ENCODE peak calls at places on chromosome 3, in ten cellular contexts. One of them, this sample, is unnamed.

GRCh38 chr3:170221924-170222646 is at the start of gene PRKCI:
- DNase-seq in activated gamma-delta T cell treated with anti-CD3 and anti-CD28 coated beads, Interleukin-2, amount 50 U/mL, for 16 hours: peak; percentile 72
- DNase-seq in aorta: peak; percentile 98
- DNase-seq in NCI-H510A treated with DMSO at 0.1 percent for 48 hours: peak; percentile 97
- DNase-seq in mesendoderm: peak; percentile 99
- DNase-seq in B cell: peak; percentile 78
- DNase-seq in pulmonary artery endothelial cell: peak; percentile 88
- DNase-seq in skeletal muscle cell: peak; percentile 92
- DNase-seq in activated CD8-positive, alpha-beta memory T cell treated with anti-CD3 and anti-CD28 coated beads for 24 hours: peak; percentile 91
- DNase-seq in NCI-H774: peak; percentile 98
- DNase-seq in this sample: peak; percentile 90

GRCh38 chr3:187669675-187670504 is at the start of gene SST:
- DNase-seq in NCI-H774: no peak
- DNase-seq in mesendoderm: peak; percentile 88
- DNase-seq in activated CD8-positive, alpha-beta memory T cell treated with anti-CD3 and anti-CD28 coated beads for 24 hours: no peak
- DNase-seq in NCI-H510A treated with DMSO at 0.1 percent for 48 hours: peak; percentile 37
- DNase-seq in activated gamma-delta T cell treated with anti-CD3 and anti-CD28 coated beads, Interleukin-2, amount 50 U/mL, for 16 hours: no peak
- DNase-seq in pulmonary artery endothelial cell: no peak
- DNase-seq in skeletal muscle cell: peak; percentile 4
- DNase-seq in B cell: no peak
- DNase-seq in aorta: peak; percentile 83
- DNase-seq in this sample: no peak

GRCh38 chr3:173993299-173993698 is 595.8 kb downstream of the NLGN1 start:
- DNase-seq in pulmonary artery endothelial cell: peak; percentile 41
- DNase-seq in NCI-H774: no peak
- DNase-seq in B cell: no peak
- DNase-seq in activated CD8-positive, alpha-beta memory T cell treated with anti-CD3 and anti-CD28 coated beads for 24 hours: no peak
- DNase-seq in mesendoderm: peak; percentile 77
- DNase-seq in activated gamma-delta T cell treated with anti-CD3 and anti-CD28 coated beads, Interleukin-2, amount 50 U/mL, for 16 hours: no peak
- DNase-seq in NCI-H510A treated with DMSO at 0.1 percent for 48 hours: no peak
- DNase-seq in skeletal muscle cell: peak; percentile 33
- DNase-seq in aorta: no peak
- DNase-seq in this sample: no peak

GRCh38 chr3:24829011-24829581 is 334.4 kb upstream of the THRB start:
- DNase-seq in mesendoderm: peak; percentile 49
- DNase-seq in aorta: peak; percentile 83
- DNase-seq in activated gamma-delta T cell treated with anti-CD3 and anti-CD28 coated beads, Interleukin-2, amount 50 U/mL, for 16 hours: no peak
- DNase-seq in NCI-H510A treated with DMSO at 0.1 percent for 48 hours: peak; percentile 9
- DNase-seq in B cell: no peak
- DNase-seq in activated CD8-positive, alpha-beta memory T cell treated with anti-CD3 and anti-CD28 coated beads for 24 hours: no peak
- DNase-seq in skeletal muscle cell: no peak
- DNase-seq in NCI-H774: no peak
- DNase-seq in pulmonary artery endothelial cell: no peak
- DNase-seq in this sample: no peak

GRCh38 chr3:19866751-19867347 is 67.2 kb downstream of the EFHB start:
- DNase-seq in activated CD8-positive, alpha-beta memory T cell treated with anti-CD3 and anti-CD28 coated beads for 24 hours: peak; percentile 61
- DNase-seq in NCI-H510A treated with DMSO at 0.1 percent for 48 hours: peak; percentile 55
- DNase-seq in skeletal muscle cell: peak; percentile 18
- DNase-seq in activated gamma-delta T cell treated with anti-CD3 and anti-CD28 coated beads, Interleukin-2, amount 50 U/mL, for 16 hours: no peak
- DNase-seq in aorta: no peak
- DNase-seq in mesendoderm: peak; percentile 75
- DNase-seq in pulmonary artery endothelial cell: no peak
- DNase-seq in NCI-H774: peak; percentile 45
- DNase-seq in B cell: no peak
- DNase-seq in this sample: no peak

GRCh38 chr3:86708908-86709307 is 282.0 kb downstream of the VGLL3 start:
- DNase-seq in skeletal muscle cell: no peak
- DNase-seq in B cell: no peak
- DNase-seq in NCI-H510A treated with DMSO at 0.1 percent for 48 hours: no peak
- DNase-seq in NCI-H774: no peak
- DNase-seq in activated gamma-delta T cell treated with anti-CD3 and anti-CD28 coated beads, Interleukin-2, amount 50 U/mL, for 16 hours: no peak
- DNase-seq in aorta: no peak
- DNase-seq in mesendoderm: peak; percentile 19
- DNase-seq in activated CD8-positive, alpha-beta memory T cell treated with anti-CD3 and anti-CD28 coated beads for 24 hours: no peak
- DNase-seq in pulmonary artery endothelial cell: no peak
- DNase-seq in this sample: peak; percentile 39

GRCh38 chr3:21020043-21020442 is 731.0 kb downstream of the ZNF385D start:
- DNase-seq in NCI-H774: no peak
- DNase-seq in B cell: no peak
- DNase-seq in aorta: no peak
- DNase-seq in mesendoderm: no peak
- DNase-seq in NCI-H510A treated with DMSO at 0.1 percent for 48 hours: no peak
- DNase-seq in pulmonary artery endothelial cell: no peak
- DNase-seq in skeletal muscle cell: no peak
- DNase-seq in activated gamma-delta T cell treated with anti-CD3 and anti-CD28 coated beads, Interleukin-2, amount 50 U/mL, for 16 hours: no peak
- DNase-seq in activated CD8-positive, alpha-beta memory T cell treated with anti-CD3 and anti-CD28 coated beads for 24 hours: no peak
- DNase-seq in this sample: no peak

GRCh38 chr3:190318666-190319065 is 3.6 kb downstream of the CLDN1 start:
- DNase-seq in mesendoderm: no peak
- DNase-seq in B cell: no peak
- DNase-seq in activated CD8-positive, alpha-beta memory T cell treated with anti-CD3 and anti-CD28 coated beads for 24 hours: no peak
- DNase-seq in NCI-H774: no peak
- DNase-seq in skeletal muscle cell: no peak
- DNase-seq in NCI-H510A treated with DMSO at 0.1 percent for 48 hours: peak; percentile 55
- DNase-seq in activated gamma-delta T cell treated with anti-CD3 and anti-CD28 coated beads, Interleukin-2, amount 50 U/mL, for 16 hours: no peak
- DNase-seq in aorta: no peak
- DNase-seq in pulmonary artery endothelial cell: no peak
- DNase-seq in this sample: no peak

GRCh38 chr3:124845406-124845805 is 41.8 kb downstream of the ITGB5 start:
- DNase-seq in pulmonary artery endothelial cell: peak; percentile 39
- DNase-seq in skeletal muscle cell: peak; percentile 80
- DNase-seq in NCI-H774: no peak
- DNase-seq in aorta: no peak
- DNase-seq in NCI-H510A treated with DMSO at 0.1 percent for 48 hours: no peak
- DNase-seq in mesendoderm: no peak
- DNase-seq in B cell: no peak
- DNase-seq in activated gamma-delta T cell treated with anti-CD3 and anti-CD28 coated beads, Interleukin-2, amount 50 U/mL, for 16 hours: no peak
- DNase-seq in activated CD8-positive, alpha-beta memory T cell treated with anti-CD3 and anti-CD28 coated beads for 24 hours: no peak
- DNase-seq in this sample: no peak

GRCh38 chr3:65583203-65583602 is 455.5 kb downstream of the MAGI1 start:
- DNase-seq in mesendoderm: no peak
- DNase-seq in NCI-H774: no peak
- DNase-seq in pulmonary artery endothelial cell: no peak
- DNase-seq in skeletal muscle cell: no peak
- DNase-seq in aorta: no peak
- DNase-seq in NCI-H510A treated with DMSO at 0.1 percent for 48 hours: no peak
- DNase-seq in B cell: no peak
- DNase-seq in activated CD8-positive, alpha-beta memory T cell treated with anti-CD3 and anti-CD28 coated beads for 24 hours: no peak
- DNase-seq in activated gamma-delta T cell treated with anti-CD3 and anti-CD28 coated beads, Interleukin-2, amount 50 U/mL, for 16 hours: no peak
- DNase-seq in this sample: no peak

GRCh38 chr3:143601738-143602480 is 246.4 kb downstream of the SLC9A9 start:
- DNase-seq in aorta: no peak
- DNase-seq in NCI-H510A treated with DMSO at 0.1 percent for 48 hours: no peak
- DNase-seq in activated CD8-positive, alpha-beta memory T cell treated with anti-CD3 and anti-CD28 coated beads for 24 hours: no peak
- DNase-seq in mesendoderm: no peak
- DNase-seq in pulmonary artery endothelial cell: no peak
- DNase-seq in activated gamma-delta T cell treated with anti-CD3 and anti-CD28 coated beads, Interleukin-2, amount 50 U/mL, for 16 hours: no peak
- DNase-seq in B cell: no peak
- DNase-seq in skeletal muscle cell: peak; percentile 99
- DNase-seq in NCI-H774: no peak
- DNase-seq in this sample: no peak

GRCh38 chr3:149234671-149235245 is 13.1 kb upstream of the CP start:
- DNase-seq in pulmonary artery endothelial cell: no peak
- DNase-seq in activated CD8-positive, alpha-beta memory T cell treated with anti-CD3 and anti-CD28 coated beads for 24 hours: no peak
- DNase-seq in aorta: no peak
- DNase-seq in NCI-H774: no peak
- DNase-seq in NCI-H510A treated with DMSO at 0.1 percent for 48 hours: no peak
- DNase-seq in activated gamma-delta T cell treated with anti-CD3 and anti-CD28 coated beads, Interleukin-2, amount 50 U/mL, for 16 hours: no peak
- DNase-seq in B cell: no peak
- DNase-seq in skeletal muscle cell: no peak
- DNase-seq in mesendoderm: no peak
- DNase-seq in this sample: no peak

GRCh38 chr3:33883538-33884203 is 85.2 kb downstream of the PDCD6IP start:
- DNase-seq in pulmonary artery endothelial cell: no peak
- DNase-seq in skeletal muscle cell: no peak
- DNase-seq in mesendoderm: peak; percentile 27
- DNase-seq in activated CD8-positive, alpha-beta memory T cell treated with anti-CD3 and anti-CD28 coated beads for 24 hours: peak; percentile 61
- DNase-seq in B cell: no peak
- DNase-seq in activated gamma-delta T cell treated with anti-CD3 and anti-CD28 coated beads, Interleukin-2, amount 50 U/mL, for 16 hours: no peak
- DNase-seq in NCI-H510A treated with DMSO at 0.1 percent for 48 hours: peak; percentile 35
- DNase-seq in NCI-H774: no peak
- DNase-seq in aorta: no peak
- DNase-seq in this sample: no peak

GRCh38 chr3:54225841-54226528 is 103.6 kb downstream of the CACNA2D3 start:
- DNase-seq in NCI-H510A treated with DMSO at 0.1 percent for 48 hours: peak; percentile 38
- DNase-seq in aorta: no peak
- DNase-seq in activated CD8-positive, alpha-beta memory T cell treated with anti-CD3 and anti-CD28 coated beads for 24 hours: no peak
- DNase-seq in NCI-H774: no peak
- DNase-seq in pulmonary artery endothelial cell: no peak
- DNase-seq in B cell: no peak
- DNase-seq in skeletal muscle cell: no peak
- DNase-seq in activated gamma-delta T cell treated with anti-CD3 and anti-CD28 coated beads, Interleukin-2, amount 50 U/mL, for 16 hours: no peak
- DNase-seq in mesendoderm: peak; percentile 22
- DNase-seq in this sample: peak; percentile 18

GRCh38 chr3:105066106-105066839 is 300.4 kb upstream of the ALCAM start:
- DNase-seq in skeletal muscle cell: peak; percentile 2
- DNase-seq in activated gamma-delta T cell treated with anti-CD3 and anti-CD28 coated beads, Interleukin-2, amount 50 U/mL, for 16 hours: no peak
- DNase-seq in NCI-H510A treated with DMSO at 0.1 percent for 48 hours: no peak
- DNase-seq in pulmonary artery endothelial cell: no peak
- DNase-seq in mesendoderm: no peak
- DNase-seq in aorta: no peak
- DNase-seq in B cell: no peak
- DNase-seq in activated CD8-positive, alpha-beta memory T cell treated with anti-CD3 and anti-CD28 coated beads for 24 hours: no peak
- DNase-seq in NCI-H774: no peak
- DNase-seq in this sample: no peak

GRCh38 chr3:39804951-39805350 is 4.5 kb upstream of the MYRIP start:
- DNase-seq in NCI-H510A treated with DMSO at 0.1 percent for 48 hours: no peak
- DNase-seq in B cell: no peak
- DNase-seq in activated gamma-delta T cell treated with anti-CD3 and anti-CD28 coated beads, Interleukin-2, amount 50 U/mL, for 16 hours: no peak
- DNase-seq in mesendoderm: no peak
- DNase-seq in skeletal muscle cell: peak; percentile 14
- DNase-seq in activated CD8-positive, alpha-beta memory T cell treated with anti-CD3 and anti-CD28 coated beads for 24 hours: no peak
- DNase-seq in pulmonary artery endothelial cell: no peak
- DNase-seq in aorta: no peak
- DNase-seq in NCI-H774: no peak
- DNase-seq in this sample: no peak

GRCh38 chr3:42911551-42911950 is 5.6 kb downstream of the ZNF662 start:
- DNase-seq in B cell: no peak
- DNase-seq in mesendoderm: no peak
- DNase-seq in NCI-H510A treated with DMSO at 0.1 percent for 48 hours: no peak
- DNase-seq in NCI-H774: no peak
- DNase-seq in skeletal muscle cell: no peak
- DNase-seq in pulmonary artery endothelial cell: no peak
- DNase-seq in activated CD8-positive, alpha-beta memory T cell treated with anti-CD3 and anti-CD28 coated beads for 24 hours: no peak
- DNase-seq in aorta: no peak
- DNase-seq in activated gamma-delta T cell treated with anti-CD3 and anti-CD28 coated beads, Interleukin-2, amount 50 U/mL, for 16 hours: no peak
- DNase-seq in this sample: no peak

GRCh38 chr3:170257145-170257544 is 34.9 kb downstream of the PRKCI start:
- DNase-seq in mesendoderm: no peak
- DNase-seq in aorta: no peak
- DNase-seq in NCI-H774: no peak
- DNase-seq in activated gamma-delta T cell treated with anti-CD3 and anti-CD28 coated beads, Interleukin-2, amount 50 U/mL, for 16 hours: no peak
- DNase-seq in activated CD8-positive, alpha-beta memory T cell treated with anti-CD3 and anti-CD28 coated beads for 24 hours: no peak
- DNase-seq in pulmonary artery endothelial cell: no peak
- DNase-seq in NCI-H510A treated with DMSO at 0.1 percent for 48 hours: no peak
- DNase-seq in B cell: no peak
- DNase-seq in skeletal muscle cell: no peak
- DNase-seq in this sample: no peak

GRCh38 chr3:51709004-51709420 is 2.1 kb downstream of the GRM2 start:
- DNase-seq in aorta: peak; percentile 68
- DNase-seq in B cell: no peak
- DNase-seq in NCI-H510A treated with DMSO at 0.1 percent for 48 hours: no peak
- DNase-seq in pulmonary artery endothelial cell: no peak
- DNase-seq in activated gamma-delta T cell treated with anti-CD3 and anti-CD28 coated beads, Interleukin-2, amount 50 U/mL, for 16 hours: no peak
- DNase-seq in activated CD8-positive, alpha-beta memory T cell treated with anti-CD3 and anti-CD28 coated beads for 24 hours: no peak
- DNase-seq in NCI-H774: no peak
- DNase-seq in skeletal muscle cell: no peak
- DNase-seq in mesendoderm: no peak
- DNase-seq in this sample: no peak

GRCh38 chr3:48543271-48543866 is 13.2 kb downstream of the PFKFB4 start:
- DNase-seq in skeletal muscle cell: no peak
- DNase-seq in NCI-H510A treated with DMSO at 0.1 percent for 48 hours: no peak
- DNase-seq in B cell: no peak
- DNase-seq in NCI-H774: no peak
- DNase-seq in aorta: no peak
- DNase-seq in mesendoderm: no peak
- DNase-seq in activated gamma-delta T cell treated with anti-CD3 and anti-CD28 coated beads, Interleukin-2, amount 50 U/mL, for 16 hours: no peak
- DNase-seq in pulmonary artery endothelial cell: no peak
- DNase-seq in activated CD8-positive, alpha-beta memory T cell treated with anti-CD3 and anti-CD28 coated beads for 24 hours: no peak
- DNase-seq in this sample: no peak

GRCh38 chr3:66470285-66470684 is 30.5 kb downstream of the LRIG1 start:
- DNase-seq in NCI-H774: no peak
- DNase-seq in mesendoderm: no peak
- DNase-seq in skeletal muscle cell: no peak
- DNase-seq in aorta: no peak
- DNase-seq in B cell: no peak
- DNase-seq in NCI-H510A treated with DMSO at 0.1 percent for 48 hours: no peak
- DNase-seq in activated CD8-positive, alpha-beta memory T cell treated with anti-CD3 and anti-CD28 coated beads for 24 hours: no peak
- DNase-seq in pulmonary artery endothelial cell: no peak
- DNase-seq in activated gamma-delta T cell treated with anti-CD3 and anti-CD28 coated beads, Interleukin-2, amount 50 U/mL, for 16 hours: no peak
- DNase-seq in this sample: no peak

GRCh38 chr3:196016485-196016884 is 65.4 kb downstream of the TFRC start:
- DNase-seq in aorta: no peak
- DNase-seq in mesendoderm: no peak
- DNase-seq in activated gamma-delta T cell treated with anti-CD3 and anti-CD28 coated beads, Interleukin-2, amount 50 U/mL, for 16 hours: no peak
- DNase-seq in NCI-H774: no peak
- DNase-seq in skeletal muscle cell: peak; percentile 41
- DNase-seq in activated CD8-positive, alpha-beta memory T cell treated with anti-CD3 and anti-CD28 coated beads for 24 hours: no peak
- DNase-seq in B cell: no peak
- DNase-seq in NCI-H510A treated with DMSO at 0.1 percent for 48 hours: no peak
- DNase-seq in pulmonary artery endothelial cell: no peak
- DNase-seq in this sample: no peak

GRCh38 chr3:105606052-105606451 is 239.3 kb downstream of the ALCAM start:
- DNase-seq in skeletal muscle cell: peak; percentile 52
- DNase-seq in NCI-H510A treated with DMSO at 0.1 percent for 48 hours: no peak
- DNase-seq in activated gamma-delta T cell treated with anti-CD3 and anti-CD28 coated beads, Interleukin-2, amount 50 U/mL, for 16 hours: no peak
- DNase-seq in NCI-H774: no peak
- DNase-seq in B cell: no peak
- DNase-seq in pulmonary artery endothelial cell: no peak
- DNase-seq in aorta: no peak
- DNase-seq in activated CD8-positive, alpha-beta memory T cell treated with anti-CD3 and anti-CD28 coated beads for 24 hours: no peak
- DNase-seq in mesendoderm: no peak
- DNase-seq in this sample: no peak

GRCh38 chr3:10196389-10197052 is 31.8 kb downstream of the IRAK2 start:
- DNase-seq in activated CD8-positive, alpha-beta memory T cell treated with anti-CD3 and anti-CD28 coated beads for 24 hours: no peak
- DNase-seq in aorta: no peak
- DNase-seq in skeletal muscle cell: peak; percentile 94
- DNase-seq in mesendoderm: no peak
- DNase-seq in pulmonary artery endothelial cell: no peak
- DNase-seq in NCI-H774: no peak
- DNase-seq in B cell: peak; percentile 80
- DNase-seq in activated gamma-delta T cell treated with anti-CD3 and anti-CD28 coated beads, Interleukin-2, amount 50 U/mL, for 16 hours: no peak
- DNase-seq in NCI-H510A treated with DMSO at 0.1 percent for 48 hours: no peak
- DNase-seq in this sample: no peak

GRCh38 chr3:120908803-120909601 is 997 bp downstream of the STXBP5L start:
- DNase-seq in skeletal muscle cell: no peak
- DNase-seq in activated gamma-delta T cell treated with anti-CD3 and anti-CD28 coated beads, Interleukin-2, amount 50 U/mL, for 16 hours: no peak
- DNase-seq in NCI-H510A treated with DMSO at 0.1 percent for 48 hours: peak; percentile 15
- DNase-seq in activated CD8-positive, alpha-beta memory T cell treated with anti-CD3 and anti-CD28 coated beads for 24 hours: no peak
- DNase-seq in mesendoderm: no peak
- DNase-seq in pulmonary artery endothelial cell: no peak
- DNase-seq in NCI-H774: peak; percentile 19
- DNase-seq in aorta: peak; percentile 75
- DNase-seq in B cell: no peak
- DNase-seq in this sample: no peak